ENCODE peak calls at places on chromosomes 11 and 22, in four cellular contexts. J is CD8-positive, alpha-beta T cell; Z is HCT116; H is right atrium auricular region. Y is an unnamed sample. For H3K36me3, the result is how much of the 10 kb centered on the place peaks cover.

GRCh38 chr22:45865561-45866397 is 111.2 kb downstream of the WNT7B start:
- DNase-seq in J (no peak), Z (no peak), H (peak), Y (no peak)

GRCh38 chr22:37340331-37341262 is 58.3 kb downstream of the CYTH4 start:
- DNase-seq in J (no peak), Z (no peak), H (no peak), Y (no peak)

GRCh38 chr11:11993814-11994213 is 14.6 kb downstream of the DKK3 start:
- DNase-seq in Z (peak), J (no peak), H (no peak), Y (no peak)

GRCh38 chr22:48705159-48705916 is 1122.3 kb downstream of the BRD1 start:
- DNase-seq in J (no peak), H (no peak), Z (no peak), Y (peak)

GRCh38 chr11:78786086-78786485 is 211.4 kb upstream of the NARS2 start:
- DNase-seq in Z (no peak), J (no peak), H (no peak), Y (no peak)

GRCh38 chr11:104582431-104582830 is 315.8 kb downstream of the CASP12 start:
- DNase-seq in Z (no peak), H (no peak), J (no peak), Y (no peak)

GRCh38 chr11:95296621-95297025 is 65.6 kb upstream of the SESN3 start:
- DNase-seq in Z (no peak), J (no peak), H (no peak), Y (no peak)

GRCh38 chr11:39675171-39675570 is 1784.3 kb downstream of the LRRC4C start:
- DNase-seq in J (no peak), Z (no peak), H (no peak), Y (no peak)

GRCh38 chr11:73313652-73314051 is 5.6 kb downstream of the ARHGEF17 start:
- DNase-seq in Z (no peak), H (no peak), J (no peak), Y (no peak)

GRCh38 chr11:118610220-118610772 is 2.9 kb downstream of the PHLDB1 start:
- DNase-seq in Z (no peak), J (no peak), H (peak), Y (no peak)

GRCh38 chr22:21075516-21076138 is 29.9 kb downstream of the LRRC74B start:
- DNase-seq in Z (no peak), H (no peak), J (no peak), Y (no peak)

GRCh38 chr22:46081036-46081830 is 69.1 kb upstream of the PPARA start:
- DNase-seq in J (no peak), Z (no peak), H (no peak), Y (no peak)

GRCh38 chr11:76123243-76123642 is 83.1 kb downstream of the WNT11 start:
- DNase-seq in H (no peak), Z (no peak), J (no peak), Y (no peak)

GRCh38 chr22:40512426-40513136 is 123.9 kb downstream of the MRTFA start:
- DNase-seq in Z (no peak), J (no peak), H (no peak), Y (no peak)

GRCh38 chr22:33418483-33418882 is 360.3 kb upstream of the SYN3 start:
- DNase-seq in J (no peak), H (no peak), Z (no peak), Y (no peak)

GRCh38 chr11:128484172-128484571 is 103.2 kb downstream of the ETS1 start:
- DNase-seq in H (no peak), Z (no peak), J (no peak), Y (peak)

GRCh38 chr11:29511394-29511793 is 505.4 kb downstream of the KCNA4 start:
- DNase-seq in Z (no peak), H (no peak), J (no peak), Y (no peak)

GRCh38 chr11:111719379-111719778 is 46.8 kb downstream of the PPP2R1B start:
- DNase-seq in H (no peak), Z (no peak), J (no peak), Y (no peak)

GRCh38 chr22:32389685-32390084 is 22.4 kb downstream of the RTCB start:
- DNase-seq in Z (no peak), H (no peak), J (no peak), Y (peak)

GRCh38 chr22:21626073-21626734 is 3.6 kb downstream of the YDJC start:
- DNase-seq in J (no peak), H (no peak), Z (no peak), Y (no peak)

GRCh38 chr11:111541209-111542061 is 915 bp downstream of the LAYN start:
- DNase-seq in J (no peak), Z (no peak), H (no peak), Y (no peak)

GRCh38 chr11:58618215-58618614 is 4.2 kb upstream of the CNTF start:
- DNase-seq in H (no peak), Z (no peak), J (no peak), Y (no peak)

GRCh38 chr11:134543144-134544044 is 131.4 kb upstream of the B3GAT1 start:
- DNase-seq in Z (no peak), J (no peak), H (peak), Y (no peak)

GRCh38 chr11:47843354-47844060 is 4.6 kb downstream of the NUP160 start:
- DNase-seq in Z (no peak), H (no peak), J (no peak), Y (no peak)

GRCh38 chr11:35138949-35139881 is at the start of gene CD44:
- DNase-seq in Z (peak), J (peak), H (peak), Y (no peak)

GRCh38 chr11:76074178-76075112 is 131.9 kb downstream of the WNT11 start:
- DNase-seq in J (no peak), Z (no peak), H (no peak), Y (no peak)

GRCh38 chr11:86519064-86519911 is 144.6 kb downstream of the CCDC81 start:
- DNase-seq in Z (no peak), J (no peak), H (no peak), Y (no peak)

GRCh38 chr22:37419916-37420655 is 7.2 kb downstream of the ELFN2 start:
- DNase-seq in J (no peak), H (no peak), Z (no peak), Y (peak)

GRCh38 chr22:30430933-30431332 is 5.4 kb downstream of the MTFP1 start:
- DNase-seq in J (no peak), Z (no peak), H (no peak), Y (no peak)

GRCh38 chr11:86230921-86231320 is 13.6 kb upstream of the EED start:
- DNase-seq in H (no peak), J (no peak), Z (no peak), Y (no peak)

GRCh38 chr11:78364128-78364751 is 53.4 kb downstream of the GAB2 start:
- DNase-seq in Z (no peak), J (no peak), H (no peak), Y (peak)

GRCh38 chr11:19087658-19088057 is 27.1 kb upstream of the MRGPRX2 start:
- DNase-seq in J (no peak), Z (no peak), H (no peak), Y (no peak)

GRCh38 chr11:61571869-61572268 is 9.0 kb downstream of the SYT7 start:
- DNase-seq in Z (no peak), J (no peak), H (no peak), Y (no peak)

GRCh38 chr11:68459886-68460740 is 439 bp upstream of the PPP6R3 start:
- DNase-seq in J (peak), Z (peak), H (peak), Y (peak)

GRCh38 chr22:48561676-48562075 is 1266.0 kb downstream of the BRD1 start:
- DNase-seq in J (no peak), Z (no peak), H (no peak), Y (no peak)

GRCh38 chr22:48320048-48320655 is 1507.5 kb downstream of the BRD1 start:
- DNase-seq in Z (no peak), J (no peak), H (no peak), Y (no peak)

GRCh38 chr11:87306260-87306861 is 268.6 kb downstream of the TMEM135 start:
- DNase-seq in J (no peak), Z (no peak), H (no peak), Y (no peak)

GRCh38 chr11:119371778-119372182 is 9.7 kb downstream of the USP2 start:
- DNase-seq in H (no peak), J (no peak), Z (no peak), Y (no peak)

GRCh38 chr11:46698597-46698996 is 1.8 kb downstream of the ARHGAP1 start:
- DNase-seq in H (no peak), J (no peak), Z (no peak), Y (no peak)
- H3K36me3 ChIP-seq in H (under half), J (under half), Z (under half), Y (under half)

DNA sequence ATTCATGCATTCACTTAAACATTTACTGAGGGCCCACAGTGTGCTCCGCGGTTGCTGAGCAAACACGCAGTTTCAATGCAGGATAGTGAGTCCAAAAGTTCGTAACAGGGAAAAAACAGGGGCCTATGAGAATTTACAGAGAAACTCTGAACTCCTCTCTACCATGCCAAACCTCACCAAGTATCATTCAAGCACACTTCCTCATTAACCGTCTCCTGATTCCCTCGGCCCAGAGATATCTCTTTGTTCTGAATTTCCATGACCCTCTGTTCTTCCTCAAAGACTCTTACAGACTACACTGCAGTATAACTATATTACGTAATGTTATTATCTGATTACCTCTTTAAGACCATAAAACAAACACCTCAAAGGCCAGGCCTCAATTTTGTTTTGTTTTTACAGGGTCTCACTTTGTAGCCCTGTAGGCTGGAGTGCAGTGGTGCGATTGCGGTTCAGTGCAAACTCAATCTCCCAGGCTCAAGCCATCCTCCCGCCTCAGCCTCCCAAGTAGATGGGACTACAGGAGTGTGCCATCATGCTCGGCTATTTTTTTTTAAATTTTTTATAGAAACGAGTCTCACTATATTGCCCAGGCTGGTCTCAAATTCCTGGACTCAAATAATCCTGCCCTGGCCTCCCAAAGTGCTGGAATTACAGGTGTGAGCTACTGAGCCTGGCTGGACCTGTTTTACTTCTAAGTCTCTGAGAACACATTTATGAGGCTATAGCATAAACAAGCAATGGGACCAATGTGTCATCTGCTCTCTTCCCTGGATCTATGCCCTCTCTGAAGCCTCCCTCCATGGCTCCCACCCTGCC is 3.6 kb downstream of the HPS4 start:
- DNase-seq in J (no peak), Z (no peak), H (no peak), Y (no peak)
- H3K4me3 ChIP-seq in J (peak), Z (no peak), H (no peak), Y (no peak)

GRCh38 chr22:39429186-39429585 is 27.6 kb upstream of the MGAT3 start:
- DNase-seq in J (no peak), Z (no peak), H (no peak), Y (no peak)

GRCh38 chr22:39429916-39430575 is 26.8 kb upstream of the MGAT3 start:
- DNase-seq in H (no peak), Z (no peak), J (no peak), Y (no peak)

GRCh38 chr22:39427751-39428596 is 28.4 kb downstream of the TAB1 start:
- DNase-seq in J (no peak), Z (no peak), H (no peak), Y (no peak)

GRCh38 chr22:39430576-39431150 is 26.1 kb upstream of the MGAT3 start:
- DNase-seq in Z (no peak), J (no peak), H (no peak), Y (no peak)

GRCh38 chr22:39428597-39429071 is 28.2 kb upstream of the MGAT3 start:
- DNase-seq in Z (no peak), H (no peak), J (no peak), Y (peak)
- H3K36me3 ChIP-seq in Z (under half), H (half or more), J (under half), Y (under half)

DNA sequence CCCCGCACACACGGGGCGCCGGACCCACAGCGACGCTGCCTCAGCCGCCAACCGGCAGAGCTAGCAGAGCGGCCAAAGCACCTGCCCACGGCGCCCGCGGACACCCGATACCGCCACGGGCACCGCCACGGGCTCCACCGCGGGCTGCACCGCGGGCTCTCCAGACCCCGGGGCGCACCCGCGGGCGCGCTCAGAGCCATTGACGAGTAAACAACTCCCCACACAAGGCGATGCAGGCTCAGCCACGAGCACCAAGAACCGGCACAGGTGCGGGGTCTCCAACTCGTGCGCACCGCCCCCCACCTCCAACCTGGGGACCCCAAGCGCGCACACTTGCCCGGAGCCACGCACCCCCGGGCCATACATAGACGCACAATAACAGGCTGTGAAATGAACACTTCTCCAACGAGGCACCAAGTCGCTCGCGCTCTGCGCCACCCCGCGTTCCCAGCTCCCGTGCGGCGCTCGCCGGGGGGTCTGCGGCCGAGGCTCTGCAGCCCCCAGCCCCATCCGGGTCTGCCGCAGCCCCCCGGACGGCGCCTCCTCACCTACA is 1.9 kb downstream of the IFITM10 start:
- DNase-seq in H (no peak), Z (no peak), J (no peak), Y (no peak)
- H3K4me3 ChIP-seq in H (peak), Z (no peak), J (no peak), Y (peak)

DNA sequence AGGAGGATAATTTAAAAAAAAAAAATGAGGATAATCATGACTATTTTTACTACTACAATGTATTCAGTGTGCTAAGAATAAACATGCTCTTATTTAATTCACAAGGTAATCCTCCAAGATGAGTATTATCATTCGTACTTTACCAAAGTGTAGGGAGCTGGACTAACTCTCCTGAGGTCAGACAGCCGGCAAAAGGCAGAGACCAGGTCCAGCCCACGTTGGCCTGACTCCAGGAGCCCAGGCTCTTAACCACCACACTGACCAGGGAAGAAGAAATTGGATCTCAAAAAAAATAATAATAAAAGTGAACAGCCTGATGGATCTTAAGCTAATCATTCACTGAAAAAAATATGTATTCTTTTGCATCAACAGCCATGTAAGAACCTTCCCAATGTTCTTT is 25.2 kb downstream of the PLAAT3 start:
- DNase-seq in H (no peak), Z (no peak), J (no peak), Y (no peak)
- H3K36me3 ChIP-seq in H (half or more), Z (under half), J (under half), Y (under half)

GRCh38 chr11:9210922-9211320 is 54.2 kb downstream of the DENND5A start:
- DNase-seq in J (no peak), H (no peak), Z (no peak), Y (no peak)
- H3K4me3 ChIP-seq in J (no peak), H (no peak), Z (no peak), Y (no peak)

GRCh38 chr22:50280022-50280707 is 10.0 kb upstream of the MAPK11 start:
- DNase-seq in J (no peak), H (no peak), Z (no peak), Y (no peak)

GRCh38 chr22:50276143-50276542 is 6.0 kb upstream of the MAPK11 start:
- DNase-seq in Z (no peak), J (peak), H (no peak), Y (no peak)

GRCh38 chr22:50277761-50278160 is 7.6 kb upstream of the MAPK11 start:
- DNase-seq in H (no peak), J (no peak), Z (no peak), Y (no peak)

GRCh38 chr22:50278956-50279619 is 8.9 kb upstream of the MAPK11 start:
- DNase-seq in Z (no peak), J (no peak), H (no peak), Y (no peak)

GRCh38 chr22:50278461-50278860 is 8.3 kb upstream of the MAPK11 start:
- DNase-seq in J (no peak), H (no peak), Z (no peak), Y (no peak)
- H3K36me3 ChIP-seq in J (under half), H (half or more), Z (half or more), Y (under half)

GRCh38 chr11:65213322-65214211 is 31.8 kb downstream of the CAPN1 start:
- DNase-seq in Z (no peak), J (peak), H (no peak), Y (no peak)
- H3K4me3 ChIP-seq in Z (no peak), J (peak), H (no peak), Y (no peak)

GRCh38 chr11:121446752-121447156 is 5.4 kb upstream of the SORL1 start:
- DNase-seq in H (no peak), J (no peak), Z (no peak), Y (no peak)

GRCh38 chr11:121441533-121441932 is 10.6 kb upstream of the SORL1 start:
- DNase-seq in J (no peak), Z (no peak), H (no peak), Y (no peak)

GRCh38 chr11:121445071-121445768 is 6.9 kb upstream of the SORL1 start:
- DNase-seq in Z (no peak), J (no peak), H (no peak), Y (no peak)

GRCh38 chr11:121443688-121444275 is 8.3 kb upstream of the SORL1 start:
- DNase-seq in J (no peak), Z (no peak), H (no peak), Y (no peak)

DNA sequence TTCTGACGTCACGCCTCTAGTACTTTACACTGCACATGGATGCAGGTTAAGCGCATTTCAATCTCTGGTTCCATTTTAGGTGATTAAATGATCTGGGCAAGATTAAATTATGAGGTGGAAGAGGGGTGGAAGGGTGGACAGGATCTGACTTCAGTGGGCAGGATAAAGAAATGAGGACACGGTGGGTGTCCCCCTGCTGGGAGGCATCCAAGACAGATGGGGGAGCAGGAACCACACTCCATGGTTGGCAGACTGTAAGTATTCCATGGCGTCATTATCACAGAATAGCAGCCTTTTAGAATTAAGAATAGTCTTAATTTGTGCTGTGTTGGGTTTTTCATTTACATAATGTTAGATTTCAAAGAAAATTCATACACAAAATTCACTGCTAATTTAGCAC is 7.6 kb upstream of the SORL1 start:
- DNase-seq in H (no peak), Z (no peak), J (no peak), Y (no peak)
- H3K36me3 ChIP-seq in H (under half), Z (under half), J (under half), Y (under half)

Y was measured in Caco-2.